ENCODE peak calls at places on chromosomes 3 and 15, in nine cellular contexts. H, O, J, U, I, Z, Q, D and B are unnamed samples.

GRCh38 chr3:36679384-36680200 is 84.8 kb downstream of the DCLK3 start:
- DNase-seq in O (peak; percentile 46), Q (no peak), D (no peak), H (no peak), J (no peak), Z (no peak), I (peak; percentile 18), U (no peak), B (no peak)

GRCh38 chr3:129160891-129161859 is at the start of gene ISY1:
- DNase-seq in I (peak; percentile 91), Q (peak; percentile 95), Z (peak; percentile 93), J (peak; percentile 91), H (peak; percentile 93), D (peak; percentile 92), O (peak; percentile 98), U (peak; percentile 86), B (peak; percentile 89)

GRCh38 chr15:33007295-33007855 is 187.1 kb downstream of the FMN1 start:
- DNase-seq in I (peak; percentile 31), O (peak; percentile 24), U (no peak), H (no peak), Q (peak; percentile 62), J (no peak), D (no peak), Z (no peak), B (no peak)

GRCh38 chr3:61008168-61008737 is 243.0 kb downstream of the FHIT start:
- DNase-seq in U (no peak), I (no peak), H (no peak), J (peak; percentile 33), Q (no peak), Z (no peak), O (no peak), D (no peak), B (no peak)

GRCh38 chr3:177050466-177051237 is 146.6 kb downstream of the TBL1XR1 start:
- DNase-seq in I (peak; percentile 4), Z (no peak), U (no peak), H (no peak), D (no peak), O (peak; percentile 77), J (no peak), Q (no peak), B (no peak)

GRCh38 chr15:79046691-79047404 is 43.7 kb downstream of the RASGRF1 start:
- DNase-seq in Z (no peak), U (no peak), H (no peak), Q (no peak), D (no peak), J (no peak), O (no peak), I (no peak), B (no peak)

GRCh38 chr15:40274350-40275274 is 8.3 kb downstream of the ANKRD63 start:
- DNase-seq in O (peak; percentile 89), J (peak; percentile 86), D (peak; percentile 83), H (peak; percentile 90), I (peak; percentile 40), U (peak; percentile 93), Q (peak; percentile 96), Z (peak; percentile 89), B (no peak)

GRCh38 chr15:90375071-90375470 is 13.0 kb upstream of the IQGAP1 start:
- DNase-seq in O (no peak), U (no peak), Q (no peak), J (no peak), I (no peak), H (no peak), Z (no peak), D (no peak), B (no peak)

GRCh38 chr3:172201136-172201989 is 162.0 kb downstream of the FNDC3B start:
- DNase-seq in J (peak; percentile 80), D (peak; percentile 90), O (peak; percentile 83), H (peak; percentile 90), Z (peak; percentile 72), U (no peak), I (no peak), Q (no peak), B (no peak)

GRCh38 chr3:152554980-152555379 is 280.0 kb upstream of the P2RY1 start:
- DNase-seq in D (no peak), H (no peak), O (no peak), I (no peak), U (no peak), Q (no peak), J (no peak), Z (peak; percentile 72), B (no peak)

GRCh38 chr3:179898024-179898423 is 138.7 kb downstream of the PEX5L start:
- DNase-seq in I (peak; percentile 2), H (no peak), J (no peak), O (peak; percentile 83), Z (no peak), U (no peak), D (no peak), Q (peak; percentile 81), B (no peak)

GRCh38 chr3:78857494-78858111 is 910.2 kb downstream of the ROBO1 start:
- DNase-seq in D (no peak), Q (no peak), I (no peak), H (no peak), J (no peak), Z (no peak), U (no peak), O (no peak), B (no peak)

GRCh38 chr3:135448520-135448919 is 517.0 kb upstream of the PPP2R3A start:
- DNase-seq in Q (no peak), D (no peak), J (no peak), U (no peak), Z (no peak), O (no peak), I (no peak), H (no peak), B (no peak)

GRCh38 chr3:4494807-4495200 is 1.7 kb downstream of the ITPR1 start:
- DNase-seq in I (no peak), J (no peak), D (no peak), Q (no peak), Z (no peak), H (no peak), U (no peak), O (no peak), B (no peak)

GRCh38 chr3:127100459-127101410 is 92.2 kb upstream of the PRR23E start:
- DNase-seq in Q (no peak), I (no peak), D (no peak), O (no peak), H (no peak), U (no peak), J (no peak), Z (no peak), B (no peak)

GRCh38 chr15:70856884-70857546 is 3.1 kb upstream of the LARP6 start:
- DNase-seq in J (peak; percentile 46), D (peak; percentile 95), I (no peak), H (no peak), U (no peak), O (peak; percentile 75), Z (peak; percentile 94), Q (no peak), B (peak; percentile 95)

GRCh38 chr3:50327943-50328691 is at the start of gene TUSC2:
- DNase-seq in J (peak; percentile 97), D (peak; percentile 98), I (peak; percentile 96), H (peak; percentile 98), Q (peak; percentile 98), U (peak; percentile 94), Z (peak; percentile 99), O (peak; percentile 95), B (peak; percentile 97)

GRCh38 chr15:59438891-59439290 is 905 bp downstream of the FAM81A start:
- DNase-seq in D (no peak), Q (no peak), Z (no peak), O (peak; percentile 13), J (no peak), I (no peak), H (no peak), U (no peak), B (no peak)

GRCh38 chr15:93067649-93068085 is 21.3 kb downstream of the RGMA start:
- DNase-seq in Z (no peak), O (no peak), U (no peak), Q (no peak), I (no peak), H (no peak), J (no peak), D (no peak), B (no peak)

GRCh38 chr3:155308831-155309230 is 15.3 kb upstream of the STRIT1 start:
- DNase-seq in J (no peak), Q (no peak), U (no peak), O (no peak), H (no peak), I (no peak), D (no peak), Z (no peak), B (no peak)

GRCh38 chr15:80834906-80835305 is 55.7 kb downstream of the CEMIP start:
- DNase-seq in U (no peak), H (no peak), O (no peak), D (no peak), J (no peak), Q (no peak), Z (no peak), I (no peak), B (no peak)

GRCh38 chr3:1987983-1988382 is 110.7 kb upstream of the CNTN4 start:
- DNase-seq in J (no peak), D (no peak), O (no peak), Z (no peak), I (no peak), U (no peak), H (no peak), Q (peak; percentile 68), B (no peak)

GRCh38 chr3:58564456-58565160 is 12.6 kb downstream of the FAM107A start:
- DNase-seq in Q (peak; percentile 49), U (no peak), Z (no peak), D (peak; percentile 48), J (no peak), I (no peak), H (no peak), O (no peak), B (no peak)
- H3K4me1 ChIP-seq in Q (peaks cover 5% of the 10 kb centered on the region), U (no peaks in the 10 kb centered on the region), Z (no peaks in the 10 kb centered on the region), D (no peaks in the 10 kb centered on the region), J (peaks cover 7% of the 10 kb centered on the region), I (peaks cover 32% of the 10 kb centered on the region), H (peaks cover 5% of the 10 kb centered on the region), O (no peaks in the 10 kb centered on the region), B (peaks cover 19% of the 10 kb centered on the region)

GRCh38 chr15:84821501-84822021 is 4.4 kb downstream of the ALPK3 start:
- DNase-seq in I (no peak), U (no peak), O (no peak), D (no peak), Z (no peak), H (no peak), Q (no peak), J (no peak), B (no peak)
- H3K4me1 ChIP-seq in I (peaks cover 23% of the 10 kb centered on the region), U (peaks cover 9% of the 10 kb centered on the region), O (peaks cover 13% of the 10 kb centered on the region), D (no peaks in the 10 kb centered on the region), Z (peaks cover 10% of the 10 kb centered on the region), H (peaks cover 99% of the 10 kb centered on the region), Q (peaks cover 20% of the 10 kb centered on the region), J (peaks cover 36% of the 10 kb centered on the region), B (no peaks in the 10 kb centered on the region)

DNA sequence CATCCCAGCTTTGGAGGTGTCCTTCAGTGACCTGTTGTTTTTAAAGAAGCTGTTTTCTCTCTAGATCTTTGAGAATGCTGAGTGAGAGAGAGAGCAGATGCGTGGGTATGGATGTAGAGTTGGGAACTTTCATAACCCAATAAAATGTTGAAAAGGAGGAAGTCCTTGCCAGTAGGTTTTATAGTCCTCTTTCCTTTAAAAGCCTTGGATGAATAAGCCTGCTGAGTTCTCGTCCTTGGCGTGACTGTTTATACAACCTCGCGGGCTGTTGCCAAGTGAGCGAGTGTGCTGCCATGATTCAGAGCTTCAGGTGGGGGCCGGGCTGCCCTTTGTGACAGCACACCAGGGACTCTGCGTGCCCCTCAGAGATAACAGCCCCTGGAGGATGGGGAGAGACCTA is 18.4 kb downstream of the MYZAP start:
- DNase-seq in D (peak; percentile 79), U (no peak), O (peak; percentile 10), Z (peak; percentile 75), J (no peak), I (peak; percentile 70), Q (no peak), H (peak; percentile 82), B (peak; percentile 81)
- H3K4me1 ChIP-seq in D (no peaks in the 10 kb centered on the region), U (no peaks in the 10 kb centered on the region), O (no peaks in the 10 kb centered on the region), Z (peaks cover 3% of the 10 kb centered on the region), J (peaks cover 10% of the 10 kb centered on the region), I (peaks cover 66% of the 10 kb centered on the region), Q (no peaks in the 10 kb centered on the region), H (peaks cover 75% of the 10 kb centered on the region), B (peaks cover 47% of the 10 kb centered on the region)

GRCh38 chr3:170764017-170764416 is 106.0 kb downstream of the RPL22L1 start:
- DNase-seq in H (no peak), O (no peak), Q (no peak), Z (no peak), D (no peak), J (no peak), U (no peak), I (no peak), B (no peak)
- H3K4me1 ChIP-seq in H (peaks cover 5% of the 10 kb centered on the region), O (peaks cover 4% of the 10 kb centered on the region), Q (peaks cover 40% of the 10 kb centered on the region), Z (peaks cover 2% of the 10 kb centered on the region), D (no peaks in the 10 kb centered on the region), J (no peaks in the 10 kb centered on the region), U (no peaks in the 10 kb centered on the region), I (peaks cover 11% of the 10 kb centered on the region), B (peaks cover 10% of the 10 kb centered on the region)